ENCODE peak calls at places on chromosome 3, in ten cellular contexts. O is IMR-90, V is H9, U is SK-N-SH, W is HepG2, S is GM23248, Q is hepatocyte, N is endothelial cell of umbilical vein, L is mammary epithelial cell, Z is mesenchymal stem cell. I is an unnamed sample. For H3K9me3, the result is how much of the 10 kb centered on the place peaks cover.

GRCh38 chr3:116517308-116517707 is 72.0 kb upstream of the LSAMP start:
- DNase-seq in O (peak), V (no peak), U (no peak), W (no peak), S (peak), Q (peak), N (no peak), L (no peak), Z (peak), I (peak)

GRCh38 chr3:155219106-155219505 is 74.4 kb downstream of the STRIT1 start:
- DNase-seq in O (no peak), V (no peak), U (no peak), W (no peak), S (no peak), Q (no peak), N (no peak), L (no peak), Z (no peak), I (no peak)

GRCh38 chr3:137110392-137110996 is 152.7 kb downstream of the IL20RB start:
- DNase-seq in O (peak), V (no peak), U (peak), W (peak), S (peak), Q (peak), N (peak), L (peak), Z (peak), I (peak)

GRCh38 chr3:114221165-114221880 is 16.1 kb downstream of the ZNF80 start:
- DNase-seq in O (no peak), V (no peak), U (no peak), W (no peak), S (no peak), Q (no peak), N (no peak), L (no peak), Z (no peak), I (no peak)

GRCh38 chr3:161508852-161509477 is 12.4 kb downstream of the OTOL1 start:
- DNase-seq in O (no peak), V (no peak), U (peak), W (no peak), S (peak), Q (no peak), N (peak), L (no peak), Z (peak), I (no peak)

GRCh38 chr3:38454179-38454883 is 641 bp downstream of the ACVR2B start:
- DNase-seq in O (peak), V (no peak), U (peak), W (no peak), S (peak), Q (peak), N (peak), L (peak), Z (peak), I (peak)

GRCh38 chr3:124783696-124784095 is 53.4 kb downstream of the UMPS start:
- DNase-seq in O (peak), V (no peak), U (no peak), W (no peak), S (no peak), Q (no peak), N (no peak), L (no peak), Z (peak), I (peak)

GRCh38 chr3:138729279-138729678 is 105.4 kb downstream of the PIK3CB start:
- DNase-seq in O (no peak), V (no peak), U (no peak), W (no peak), S (no peak), Q (no peak), N (no peak), L (no peak), Z (no peak), I (peak)

GRCh38 chr3:48997714-48998637 is 7.9 kb downstream of the P4HTM start:
- DNase-seq in O (no peak), V (peak), U (peak), W (no peak), S (no peak), Q (no peak), N (no peak), L (no peak), Z (no peak), I (peak)

GRCh38 chr3:80769683-80770082 is 991.8 kb downstream of the GBE1 start:
- DNase-seq in O (no peak), V (no peak), U (no peak), W (no peak), S (peak), Q (no peak), N (no peak), L (no peak), Z (no peak), I (no peak)

GRCh38 chr3:126620743-126621142 is 34.2 kb downstream of the TXNRD3 start:
- DNase-seq in O (no peak), V (no peak), U (no peak), W (no peak), S (peak), Q (no peak), N (no peak), L (no peak), Z (peak), I (no peak)

GRCh38 chr3:16516695-16517481 is 3.4 kb upstream of the RFTN1 start:
- DNase-seq in O (peak), V (no peak), U (peak), W (peak), S (peak), Q (peak), N (peak), L (peak), Z (peak), I (peak)

GRCh38 chr3:184175506-184175905 is 851 bp downstream of the AP2M1 start:
- DNase-seq in O (no peak), V (no peak), U (no peak), W (no peak), S (peak), Q (no peak), N (no peak), L (no peak), Z (peak), I (no peak)

GRCh38 chr3:53464424-53464823 is 30.0 kb upstream of the CACNA1D start:
- DNase-seq in O (no peak), V (no peak), U (no peak), W (peak), S (no peak), Q (peak), N (no peak), L (peak), Z (no peak), I (no peak)

GRCh38 chr3:191260431-191261303 is 61.6 kb downstream of the OSTN start:
- DNase-seq in O (no peak), V (no peak), U (no peak), W (no peak), S (no peak), Q (no peak), N (no peak), L (no peak), Z (no peak), I (peak)

GRCh38 chr3:195120199-195120556 is 150.8 kb downstream of the XXYLT1 start:
- DNase-seq in O (no peak), V (no peak), U (no peak), W (no peak), S (no peak), Q (no peak), N (no peak), L (no peak), Z (no peak), I (no peak)

GRCh38 chr3:171806200-171807128 is 3.8 kb downstream of the PLD1 start:
- DNase-seq in O (peak), V (no peak), U (no peak), W (peak), S (peak), Q (peak), N (peak), L (peak), Z (peak), I (no peak)

GRCh38 chr3:70038671-70039070 is 39.1 kb downstream of the SAMMSON start:
- DNase-seq in O (no peak), V (no peak), U (no peak), W (no peak), S (no peak), Q (no peak), N (no peak), L (no peak), Z (no peak), I (no peak)

GRCh38 chr3:4355401-4356224 is 52.4 kb downstream of the SETMAR start:
- DNase-seq in O (no peak), V (no peak), U (peak), W (peak), S (no peak), Q (peak), N (peak), L (no peak), Z (no peak), I (peak)

GRCh38 chr3:102580760-102581159 is 145.9 kb downstream of the ZPLD1 start:
- DNase-seq in O (no peak), V (no peak), U (no peak), W (no peak), S (no peak), Q (no peak), N (no peak), L (no peak), Z (no peak), I (no peak)

GRCh38 chr3:46435327-46435726 is 28.3 kb downstream of the CCRL2 start:
- DNase-seq in O (no peak), V (no peak), U (no peak), W (no peak), S (no peak), Q (no peak), N (no peak), L (no peak), Z (no peak), I (no peak)

GRCh38 chr3:185405243-185405642 is 42.3 kb downstream of the MAP3K13 start:
- DNase-seq in O (no peak), V (no peak), U (no peak), W (no peak), S (peak), Q (no peak), N (no peak), L (no peak), Z (no peak), I (no peak)

GRCh38 chr3:28853830-28854229 is 427.0 kb upstream of the RBMS3 start:
- DNase-seq in O (peak), V (no peak), U (no peak), W (no peak), S (peak), Q (no peak), N (peak), L (no peak), Z (peak), I (no peak)

GRCh38 chr3:176147251-176147650 is 1050.0 kb downstream of the TBL1XR1 start:
- DNase-seq in O (no peak), V (no peak), U (no peak), W (peak), S (no peak), Q (no peak), N (no peak), L (no peak), Z (no peak), I (no peak)

GRCh38 chr3:24185738-24186384 is 240.8 kb downstream of the NR1D2 start:
- DNase-seq in O (peak), V (peak), U (peak), W (peak), S (peak), Q (peak), N (peak), L (peak), Z (peak), I (peak)

GRCh38 chr3:25465266-25465860 is 37.3 kb downstream of the RARB start:
- DNase-seq in O (no peak), V (no peak), U (no peak), W (no peak), S (no peak), Q (no peak), N (no peak), L (peak), Z (no peak), I (no peak)

GRCh38 chr3:84885199-84885882 is 73.4 kb upstream of the CADM2 start:
- DNase-seq in O (no peak), V (no peak), U (no peak), W (no peak), S (no peak), Q (no peak), N (no peak), L (no peak), Z (no peak), I (no peak)

GRCh38 chr3:158532099-158532734 is 38.8 kb upstream of the MLF1 start:
- DNase-seq in O (peak), V (no peak), U (peak), W (peak), S (peak), Q (peak), N (peak), L (peak), Z (peak), I (peak)

GRCh38 chr3:141738636-141739363 is 702 bp downstream of the RNF7 start:
- DNase-seq in O (peak), V (no peak), U (peak), W (no peak), S (peak), Q (peak), N (peak), L (peak), Z (peak), I (peak)

GRCh38 chr3:190721330-190721729 is 141.2 kb downstream of the GMNC start:
- DNase-seq in O (no peak), V (no peak), U (no peak), W (no peak), S (no peak), Q (no peak), N (no peak), L (no peak), Z (no peak), I (no peak)

GRCh38 chr3:52915245-52915772 is 18.0 kb upstream of the STIMATE start:
- DNase-seq in O (no peak), V (no peak), U (no peak), W (no peak), S (no peak), Q (no peak), N (no peak), L (no peak), Z (no peak), I (no peak)

GRCh38 chr3:99895706-99896441 is 78.2 kb downstream of the CMSS1 start:
- DNase-seq in O (peak), V (no peak), U (no peak), W (peak), S (peak), Q (peak), N (peak), L (peak), Z (peak), I (no peak)

GRCh38 chr3:150733373-150733935 is 29.5 kb downstream of the SIAH2 start:
- DNase-seq in O (no peak), V (no peak), U (no peak), W (peak), S (no peak), Q (no peak), N (no peak), L (no peak), Z (no peak), I (peak)

GRCh38 chr3:196422976-196423781 is 9.0 kb downstream of the UBXN7 start:
- DNase-seq in O (no peak), V (no peak), U (peak), W (no peak), S (no peak), Q (peak), N (peak), L (peak), Z (no peak), I (no peak)

GRCh38 chr3:196414469-196414868 is 17.8 kb downstream of the UBXN7 start:
- DNase-seq in O (peak), V (no peak), U (no peak), W (peak), S (peak), Q (no peak), N (no peak), L (no peak), Z (peak), I (no peak)

DNA sequence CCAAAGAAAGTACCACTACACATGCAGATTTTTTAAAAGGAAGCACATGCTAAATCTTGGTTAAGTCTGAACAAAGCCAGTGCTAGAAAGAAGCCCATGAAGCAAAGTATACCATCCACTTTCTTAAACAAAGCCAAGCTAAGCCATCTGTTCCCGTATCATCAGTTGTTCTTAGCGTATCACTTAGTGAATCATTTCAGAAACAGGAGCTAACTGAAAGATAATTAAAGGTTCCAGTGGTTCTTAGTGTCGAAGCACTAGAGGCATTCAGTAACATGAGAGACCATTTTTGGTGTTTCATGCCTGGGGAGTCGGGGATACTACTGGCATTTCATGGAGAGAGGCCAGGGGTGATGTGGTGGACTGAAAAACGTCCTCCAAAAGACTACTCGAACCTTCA is 12.8 kb downstream of the UBXN7 start:
- DNase-seq in O (no peak), V (no peak), U (no peak), W (no peak), S (no peak), Q (no peak), N (no peak), L (no peak), Z (no peak), I (no peak)
- H3K9me3 ChIP-seq in O (under half), V (under half), U (under half), W (under half), S (under half), Q (under half), N (under half), L (under half), Z (under half), I (under half)

DNA sequence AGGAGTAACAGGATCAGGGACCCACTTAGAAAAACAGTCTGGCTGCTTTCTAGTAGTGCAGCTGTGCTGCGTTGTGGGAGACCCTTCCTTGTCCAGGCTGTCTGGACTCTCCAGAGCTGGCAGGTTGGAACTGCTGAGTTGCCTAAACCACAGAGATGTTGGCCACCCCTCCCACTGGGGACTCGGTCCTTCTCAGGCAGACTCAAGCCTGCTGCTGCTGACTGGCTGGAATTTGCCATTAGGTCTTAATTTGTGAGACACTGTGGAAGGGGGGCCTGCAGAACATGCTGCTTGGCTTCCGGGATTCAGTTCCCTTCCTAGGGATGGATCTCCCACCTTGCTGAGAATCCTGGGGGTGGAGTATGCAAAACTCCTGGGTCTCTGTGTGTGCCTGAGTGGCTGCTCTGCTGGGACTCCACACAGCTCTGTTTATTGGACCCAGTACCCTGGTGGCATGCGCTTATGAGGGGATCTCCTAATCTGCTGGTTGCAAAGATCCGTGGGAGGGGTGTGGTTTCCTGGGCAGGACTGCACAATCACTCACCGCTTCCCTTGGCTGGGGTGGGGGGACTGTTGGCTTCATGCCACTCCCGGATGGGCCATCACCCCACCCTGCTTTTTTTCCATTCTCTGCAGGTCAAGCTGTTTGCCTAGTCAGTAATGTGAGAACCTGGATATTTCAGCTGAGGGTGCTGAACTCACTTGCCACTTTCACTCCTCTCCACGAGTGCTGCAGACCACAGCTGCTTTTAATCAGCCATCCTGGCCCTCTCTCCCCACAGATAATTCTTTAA is 150.5 kb downstream of the CFAP20DC start:
- DNase-seq in O (no peak), V (peak), U (peak), W (no peak), S (peak), Q (peak), N (peak), L (no peak), Z (no peak), I (no peak)
- H3K27ac ChIP-seq in O (no peak), V (no peak), U (no peak), W (no peak), S (no peak), Q (no peak), N (no peak), L (no peak), Z (no peak), I (no peak)

GRCh38 chr3:193940526-193940925 is 195.4 kb upstream of the HES1 start:
- DNase-seq in O (no peak), V (no peak), U (no peak), W (no peak), S (no peak), Q (no peak), N (no peak), L (no peak), Z (no peak), I (no peak)

GRCh38 chr3:193941486-193941885 is 194.5 kb upstream of the HES1 start:
- DNase-seq in O (no peak), V (no peak), U (no peak), W (no peak), S (no peak), Q (no peak), N (no peak), L (no peak), Z (no peak), I (no peak)

GRCh38 chr3:193943200-193943599 is 192.7 kb upstream of the HES1 start:
- DNase-seq in O (no peak), V (peak), U (no peak), W (peak), S (no peak), Q (no peak), N (no peak), L (no peak), Z (no peak), I (peak)

GRCh38 chr3:193944161-193944884 is 191.6 kb upstream of the HES1 start:
- DNase-seq in O (no peak), V (peak), U (no peak), W (no peak), S (no peak), Q (no peak), N (no peak), L (no peak), Z (no peak), I (peak)

DNA sequence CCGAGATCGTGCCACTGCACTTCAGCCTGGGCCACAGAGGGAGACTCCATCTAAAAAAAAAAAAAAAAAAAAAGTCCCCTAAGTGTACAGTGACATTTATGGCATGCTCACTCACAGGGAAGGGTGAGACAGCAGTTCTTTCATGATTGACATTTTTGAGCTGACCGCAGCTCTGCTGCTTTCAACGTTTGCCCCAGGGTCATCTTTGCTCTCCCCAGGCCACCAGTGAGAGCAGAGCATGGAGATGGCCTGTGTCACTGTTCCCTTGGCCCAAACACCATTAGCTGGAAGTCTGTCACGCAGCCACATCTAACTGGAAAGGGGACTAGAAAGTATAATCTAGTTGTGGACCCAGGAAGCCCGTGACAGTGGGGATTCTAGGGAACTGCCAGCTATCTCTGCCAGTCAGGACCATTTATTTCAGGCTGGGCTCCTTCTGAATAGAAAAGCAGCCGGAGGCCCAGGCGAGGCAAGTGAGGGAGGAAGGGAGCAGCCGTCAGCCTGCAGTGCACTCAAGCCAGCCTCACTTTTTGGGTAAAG is 193.4 kb upstream of the HES1 start:
- DNase-seq in O (no peak), V (no peak), U (no peak), W (peak), S (no peak), Q (no peak), N (no peak), L (no peak), Z (no peak), I (peak)
- H2AFZ ChIP-seq in O (no peak), V (no peak), U (no peak), W (peak), S (no peak), Q (no peak), N (no peak), L (no peak), Z (no peak), I (no peak)

DNA sequence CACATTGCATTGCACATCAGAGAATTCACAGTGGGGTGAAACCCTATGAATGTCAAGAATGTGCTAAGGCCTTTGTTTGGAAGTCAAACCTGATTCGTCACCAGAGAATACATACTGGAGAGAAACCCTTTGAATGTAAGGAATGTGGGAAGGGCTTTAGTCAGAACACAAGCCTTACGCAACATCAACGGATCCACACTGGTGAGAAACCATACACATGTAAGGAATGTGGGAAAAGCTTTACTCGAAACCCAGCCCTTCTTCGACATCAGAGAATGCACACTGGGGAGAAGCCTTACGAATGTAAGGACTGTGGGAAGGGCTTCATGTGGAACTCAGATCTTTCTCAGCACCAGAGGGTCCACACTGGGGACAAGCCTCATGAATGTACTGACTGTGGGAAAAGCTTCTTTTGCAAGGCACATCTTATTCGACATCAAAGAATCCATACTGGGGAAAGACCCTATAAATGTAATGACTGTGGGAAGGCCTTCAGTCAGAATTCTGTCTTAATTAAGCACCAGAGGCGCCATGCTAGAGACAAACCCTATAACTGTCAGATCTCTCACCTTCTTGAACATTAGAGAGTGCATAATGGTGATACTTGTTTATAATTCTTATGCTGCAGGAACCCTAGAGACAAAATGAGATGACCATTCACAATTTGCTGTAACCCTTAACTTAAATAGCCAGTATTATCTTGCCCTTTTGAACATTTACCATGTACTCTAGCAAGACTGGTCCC is 9.0 kb downstream of the ZNF662 start:
- DNase-seq in O (no peak), V (no peak), U (no peak), W (peak), S (no peak), Q (no peak), N (no peak), L (no peak), Z (no peak), I (peak)
- H3K9me3 ChIP-seq in O (under half), V (under half), U (under half), W (under half), S (under half), Q (under half), N (under half), L (under half), Z (half or more), I (under half)